ENCODE peak calls at places on chromosomes 2 and 18, in seven cellular contexts. One of them, this sample, is unnamed.

GRCh38 chr18:79947054-79947755 is 4.2 kb downstream of the SLC66A2 start:
- DNase-seq in ovary: no peak
- DNase-seq in OCI-M1: no peak
- DNase-seq in brain microvascular endothelial cell: no peak
- DNase-seq in HFF-Myc: no peak
- DNase-seq in RWPE1: peak
- DNase-seq in EH: peak
- DNase-seq in this sample: no peak

GRCh38 chr2:31136732-31137131 is 1.5 kb downstream of the GALNT14 start:
- DNase-seq in brain microvascular endothelial cell: no peak
- DNase-seq in EH: no peak
- DNase-seq in OCI-M1: no peak
- DNase-seq in RWPE1: no peak
- DNase-seq in ovary: no peak
- DNase-seq in HFF-Myc: no peak
- DNase-seq in this sample: no peak

GRCh38 chr2:198499539-198499938 is 695.1 kb downstream of the PLCL1 start:
- DNase-seq in HFF-Myc: no peak
- DNase-seq in RWPE1: no peak
- DNase-seq in OCI-M1: peak
- DNase-seq in EH: peak
- DNase-seq in brain microvascular endothelial cell: no peak
- DNase-seq in ovary: no peak
- DNase-seq in this sample: no peak

GRCh38 chr2:208265371-208265806 is 666 bp upstream of the PIKFYVE start:
- DNase-seq in RWPE1: no peak
- DNase-seq in HFF-Myc: peak
- DNase-seq in brain microvascular endothelial cell: peak
- DNase-seq in OCI-M1: peak
- DNase-seq in EH: peak
- DNase-seq in ovary: no peak
- DNase-seq in this sample: no peak

GRCh38 chr2:175454953-175455389 is 273.5 kb upstream of the ATP5MC3 start:
- DNase-seq in RWPE1: no peak
- DNase-seq in ovary: no peak
- DNase-seq in brain microvascular endothelial cell: no peak
- DNase-seq in HFF-Myc: no peak
- DNase-seq in EH: no peak
- DNase-seq in OCI-M1: no peak
- DNase-seq in this sample: no peak

GRCh38 chr2:65666156-65666725 is 233.8 kb upstream of the SPRED2 start:
- DNase-seq in OCI-M1: peak
- DNase-seq in brain microvascular endothelial cell: peak
- DNase-seq in HFF-Myc: peak
- DNase-seq in EH: peak
- DNase-seq in RWPE1: peak
- DNase-seq in ovary: no peak
- DNase-seq in this sample: no peak

GRCh38 chr2:171541202-171541884 is 19.1 kb downstream of the CYBRD1 start:
- DNase-seq in RWPE1: no peak
- DNase-seq in brain microvascular endothelial cell: no peak
- DNase-seq in HFF-Myc: no peak
- DNase-seq in OCI-M1: peak
- DNase-seq in ovary: no peak
- DNase-seq in EH: no peak
- DNase-seq in this sample: no peak

GRCh38 chr18:46372670-46373069 is 268.5 kb downstream of the HAUS1 start:
- DNase-seq in ovary: no peak
- DNase-seq in EH: no peak
- DNase-seq in RWPE1: no peak
- DNase-seq in HFF-Myc: no peak
- DNase-seq in brain microvascular endothelial cell: no peak
- DNase-seq in OCI-M1: no peak
- DNase-seq in this sample: no peak

GRCh38 chr2:220143336-220143735 is 515.9 kb downstream of the SLC4A3 start:
- DNase-seq in RWPE1: peak
- DNase-seq in EH: peak
- DNase-seq in brain microvascular endothelial cell: peak
- DNase-seq in ovary: no peak
- DNase-seq in HFF-Myc: peak
- DNase-seq in OCI-M1: no peak
- DNase-seq in this sample: no peak

GRCh38 chr2:3652896-3653625 is 4.9 kb upstream of the ALLC start:
- DNase-seq in EH: no peak
- DNase-seq in ovary: no peak
- DNase-seq in RWPE1: no peak
- DNase-seq in brain microvascular endothelial cell: no peak
- DNase-seq in OCI-M1: no peak
- DNase-seq in HFF-Myc: no peak
- DNase-seq in this sample: no peak

GRCh38 chr2:235561450-235561849 is 67.6 kb downstream of the AGAP1 start:
- DNase-seq in brain microvascular endothelial cell: no peak
- DNase-seq in OCI-M1: no peak
- DNase-seq in ovary: no peak
- DNase-seq in HFF-Myc: no peak
- DNase-seq in RWPE1: no peak
- DNase-seq in EH: no peak
- DNase-seq in this sample: no peak

GRCh38 chr2:207791579-207792243 is 22.0 kb upstream of the FZD5 start:
- DNase-seq in ovary: no peak
- DNase-seq in OCI-M1: no peak
- DNase-seq in brain microvascular endothelial cell: no peak
- DNase-seq in RWPE1: peak
- DNase-seq in EH: no peak
- DNase-seq in HFF-Myc: no peak
- DNase-seq in this sample: no peak

GRCh38 chr18:10059610-10060468 is 146.0 kb downstream of the VAPA start:
- DNase-seq in RWPE1: no peak
- DNase-seq in OCI-M1: no peak
- DNase-seq in ovary: no peak
- DNase-seq in brain microvascular endothelial cell: no peak
- DNase-seq in HFF-Myc: no peak
- DNase-seq in EH: no peak
- DNase-seq in this sample: no peak

GRCh38 chr2:21928292-21928691 is 804.5 kb downstream of the TDRD15 start:
- DNase-seq in HFF-Myc: no peak
- DNase-seq in brain microvascular endothelial cell: no peak
- DNase-seq in ovary: no peak
- DNase-seq in EH: no peak
- DNase-seq in OCI-M1: no peak
- DNase-seq in RWPE1: no peak
- DNase-seq in this sample: no peak

GRCh38 chr18:79404567-79404910 is 8.8 kb downstream of the NFATC1 start:
- DNase-seq in RWPE1: no peak
- DNase-seq in brain microvascular endothelial cell: no peak
- DNase-seq in HFF-Myc: no peak
- DNase-seq in OCI-M1: no peak
- DNase-seq in EH: no peak
- DNase-seq in ovary: peak
- DNase-seq in this sample: no peak

GRCh38 chr2:171102802-171103201 is 57.9 kb downstream of the TLK1 start:
- DNase-seq in EH: no peak
- DNase-seq in RWPE1: no peak
- DNase-seq in ovary: no peak
- DNase-seq in brain microvascular endothelial cell: no peak
- DNase-seq in HFF-Myc: no peak
- DNase-seq in OCI-M1: no peak
- DNase-seq in this sample: no peak

GRCh38 chr2:224220581-224221255 is 181.2 kb downstream of the FAM124B start:
- DNase-seq in EH: peak
- DNase-seq in ovary: no peak
- DNase-seq in HFF-Myc: no peak
- DNase-seq in RWPE1: no peak
- DNase-seq in OCI-M1: no peak
- DNase-seq in brain microvascular endothelial cell: peak
- DNase-seq in this sample: no peak

GRCh38 chr18:63963610-63964256 is 6.1 kb upstream of the SERPINB8 start:
- DNase-seq in OCI-M1: peak
- DNase-seq in EH: peak
- DNase-seq in RWPE1: no peak
- DNase-seq in brain microvascular endothelial cell: peak
- DNase-seq in HFF-Myc: peak
- DNase-seq in ovary: no peak
- DNase-seq in this sample: peak

GRCh38 chr2:109439897-109440506 is 173.8 kb downstream of the SEPTIN10 start:
- DNase-seq in RWPE1: no peak
- DNase-seq in OCI-M1: no peak
- DNase-seq in ovary: no peak
- DNase-seq in EH: no peak
- DNase-seq in HFF-Myc: no peak
- DNase-seq in brain microvascular endothelial cell: no peak
- DNase-seq in this sample: no peak

GRCh38 chr2:98917031-98917459 is 19.0 kb downstream of the CRACDL start:
- DNase-seq in EH: peak
- DNase-seq in OCI-M1: no peak
- DNase-seq in brain microvascular endothelial cell: peak
- DNase-seq in HFF-Myc: peak
- DNase-seq in RWPE1: peak
- DNase-seq in ovary: no peak
- DNase-seq in this sample: peak

GRCh38 chr2:705971-706511 is 28.8 kb upstream of the TMEM18 start:
- DNase-seq in brain microvascular endothelial cell: no peak
- DNase-seq in OCI-M1: no peak
- DNase-seq in EH: no peak
- DNase-seq in HFF-Myc: no peak
- DNase-seq in RWPE1: no peak
- DNase-seq in ovary: no peak
- DNase-seq in this sample: no peak

GRCh38 chr2:17538844-17539554 is 1.5 kb upstream of the VSNL1 start:
- DNase-seq in EH: peak
- DNase-seq in OCI-M1: no peak
- DNase-seq in brain microvascular endothelial cell: peak
- DNase-seq in ovary: peak
- DNase-seq in HFF-Myc: no peak
- DNase-seq in RWPE1: peak
- DNase-seq in this sample: no peak

GRCh38 chr2:170408461-170409163 is 230.7 kb downstream of the MYO3B start:
- DNase-seq in OCI-M1: no peak
- DNase-seq in EH: no peak
- DNase-seq in HFF-Myc: no peak
- DNase-seq in brain microvascular endothelial cell: no peak
- DNase-seq in ovary: no peak
- DNase-seq in RWPE1: no peak
- DNase-seq in this sample: no peak

GRCh38 chr2:142757111-142757510 is 120.4 kb upstream of the KYNU start:
- DNase-seq in brain microvascular endothelial cell: no peak
- DNase-seq in OCI-M1: no peak
- DNase-seq in ovary: no peak
- DNase-seq in EH: no peak
- DNase-seq in HFF-Myc: no peak
- DNase-seq in RWPE1: no peak
- DNase-seq in this sample: no peak

GRCh38 chr2:102841107-102841840 is 79.4 kb downstream of the TMEM182 start:
- DNase-seq in ovary: no peak
- DNase-seq in RWPE1: no peak
- DNase-seq in EH: peak
- DNase-seq in HFF-Myc: peak
- DNase-seq in brain microvascular endothelial cell: peak
- DNase-seq in OCI-M1: peak
- DNase-seq in this sample: no peak

GRCh38 chr2:46554381-46554780 is 75.0 kb downstream of the TMEM247 start:
- DNase-seq in brain microvascular endothelial cell: no peak
- DNase-seq in ovary: no peak
- DNase-seq in OCI-M1: no peak
- DNase-seq in EH: no peak
- DNase-seq in HFF-Myc: no peak
- DNase-seq in RWPE1: no peak
- DNase-seq in this sample: no peak

GRCh38 chr2:173997269-173997668 is 32.1 kb upstream of the SP3 start:
- DNase-seq in OCI-M1: peak
- DNase-seq in EH: peak
- DNase-seq in RWPE1: no peak
- DNase-seq in HFF-Myc: no peak
- DNase-seq in brain microvascular endothelial cell: no peak
- DNase-seq in ovary: peak
- DNase-seq in this sample: no peak

GRCh38 chr18:39173022-39173421 is 1607.4 kb upstream of the CELF4 start:
- DNase-seq in HFF-Myc: no peak
- DNase-seq in ovary: no peak
- DNase-seq in EH: no peak
- DNase-seq in OCI-M1: no peak
- DNase-seq in brain microvascular endothelial cell: no peak
- DNase-seq in RWPE1: peak
- DNase-seq in this sample: no peak

GRCh38 chr18:78892721-78893120 is 86.9 kb upstream of the SALL3 start:
- DNase-seq in RWPE1: no peak
- DNase-seq in EH: no peak
- DNase-seq in brain microvascular endothelial cell: no peak
- DNase-seq in HFF-Myc: no peak
- DNase-seq in ovary: no peak
- DNase-seq in OCI-M1: no peak
- DNase-seq in this sample: no peak

GRCh38 chr2:20411361-20411894 is 35.4 kb upstream of the RHOB start:
- DNase-seq in RWPE1: peak
- DNase-seq in ovary: peak
- DNase-seq in OCI-M1: peak
- DNase-seq in HFF-Myc: peak
- DNase-seq in EH: peak
- DNase-seq in brain microvascular endothelial cell: peak
- DNase-seq in this sample: peak

GRCh38 chr18:51617572-51618260 is 420.2 kb upstream of the MEX3C start:
- DNase-seq in ovary: no peak
- DNase-seq in RWPE1: no peak
- DNase-seq in EH: no peak
- DNase-seq in brain microvascular endothelial cell: no peak
- DNase-seq in OCI-M1: no peak
- DNase-seq in HFF-Myc: no peak
- DNase-seq in this sample: no peak

GRCh38 chr2:29560030-29560429 is 361.4 kb downstream of the ALK start:
- DNase-seq in ovary: no peak
- DNase-seq in EH: no peak
- DNase-seq in HFF-Myc: no peak
- DNase-seq in OCI-M1: no peak
- DNase-seq in RWPE1: no peak
- DNase-seq in brain microvascular endothelial cell: no peak
- DNase-seq in this sample: no peak